ENCODE peak calls at places on chromosome 2, in seven cellular contexts. One of them, this sample, is unnamed.

GRCh38 chr2:110891626-110892025 is 159.3 kb downstream of the ACOXL start:
- DNase-seq in ovary: no peak
- DNase-seq in tibial nerve: no peak
- DNase-seq in sigmoid colon: no peak
- DNase-seq in transverse colon: no peak
- DNase-seq in HepG2: no peak
- DNase-seq in K562: no peak
- DNase-seq in this sample: no peak

GRCh38 chr2:154402138-154402714 is 296.3 kb upstream of the KCNJ3 start:
- DNase-seq in ovary: no peak
- DNase-seq in tibial nerve: no peak
- DNase-seq in sigmoid colon: no peak
- DNase-seq in transverse colon: no peak
- DNase-seq in HepG2: peak; percentile 53
- DNase-seq in K562: no peak
- DNase-seq in this sample: no peak

GRCh38 chr2:28533021-28533420 is 37.2 kb downstream of the PLB1 start:
- DNase-seq in ovary: no peak
- DNase-seq in tibial nerve: no peak
- DNase-seq in sigmoid colon: no peak
- DNase-seq in transverse colon: no peak
- DNase-seq in HepG2: no peak
- DNase-seq in K562: no peak
- DNase-seq in this sample: no peak

GRCh38 chr2:45776160-45776955 is 124.9 kb downstream of the PRKCE start:
- DNase-seq in ovary: no peak
- DNase-seq in tibial nerve: no peak
- DNase-seq in sigmoid colon: no peak
- DNase-seq in transverse colon: no peak
- DNase-seq in HepG2: no peak
- DNase-seq in K562: no peak
- DNase-seq in this sample: no peak

GRCh38 chr2:145184741-145185671 is 665.1 kb upstream of the ZEB2 start:
- DNase-seq in ovary: no peak
- DNase-seq in tibial nerve: no peak
- DNase-seq in sigmoid colon: no peak
- DNase-seq in transverse colon: no peak
- DNase-seq in HepG2: no peak
- DNase-seq in K562: no peak
- DNase-seq in this sample: no peak

GRCh38 chr2:148602918-148603561 is 41.5 kb upstream of the EPC2 start:
- DNase-seq in ovary: no peak
- DNase-seq in tibial nerve: no peak
- DNase-seq in sigmoid colon: no peak
- DNase-seq in transverse colon: no peak
- DNase-seq in HepG2: no peak
- DNase-seq in K562: no peak
- DNase-seq in this sample: no peak

GRCh38 chr2:29949042-29949441 is 27.7 kb upstream of the ALK start:
- DNase-seq in ovary: no peak
- DNase-seq in tibial nerve: no peak
- DNase-seq in sigmoid colon: no peak
- DNase-seq in transverse colon: no peak
- DNase-seq in HepG2: no peak
- DNase-seq in K562: no peak
- DNase-seq in this sample: no peak

GRCh38 chr2:174439323-174439722 is 43.8 kb downstream of the SCRN3 start:
- DNase-seq in ovary: no peak
- DNase-seq in tibial nerve: no peak
- DNase-seq in sigmoid colon: no peak
- DNase-seq in transverse colon: no peak
- DNase-seq in HepG2: no peak
- DNase-seq in K562: no peak
- DNase-seq in this sample: no peak

GRCh38 chr2:182301093-182301492 is 125.7 kb downstream of the PDE1A start:
- DNase-seq in ovary: no peak
- DNase-seq in tibial nerve: no peak
- DNase-seq in sigmoid colon: no peak
- DNase-seq in transverse colon: no peak
- DNase-seq in HepG2: no peak
- DNase-seq in K562: no peak
- DNase-seq in this sample: no peak

GRCh38 chr2:201188449-201188848 is 5.5 kb downstream of the CASP10 start:
- DNase-seq in ovary: no peak
- DNase-seq in tibial nerve: no peak
- DNase-seq in sigmoid colon: no peak
- DNase-seq in transverse colon: no peak
- DNase-seq in HepG2: no peak
- DNase-seq in K562: no peak
- DNase-seq in this sample: no peak

GRCh38 chr2:227973241-227973640 is 101.8 kb downstream of the DAW1 start:
- DNase-seq in ovary: no peak
- DNase-seq in tibial nerve: no peak
- DNase-seq in sigmoid colon: no peak
- DNase-seq in transverse colon: no peak
- DNase-seq in HepG2: no peak
- DNase-seq in K562: no peak
- DNase-seq in this sample: no peak

GRCh38 chr2:96923810-96924774 is 54.2 kb upstream of the SEMA4C start:
- DNase-seq in ovary: no peak
- DNase-seq in tibial nerve: no peak
- DNase-seq in sigmoid colon: no peak
- DNase-seq in transverse colon: no peak
- DNase-seq in HepG2: no peak
- DNase-seq in K562: peak; percentile 93
- DNase-seq in this sample: no peak

GRCh38 chr2:216029416-216030129 is 16.2 kb upstream of the MREG start:
- DNase-seq in ovary: no peak
- DNase-seq in tibial nerve: no peak
- DNase-seq in sigmoid colon: no peak
- DNase-seq in transverse colon: no peak
- DNase-seq in HepG2: no peak
- DNase-seq in K562: no peak
- DNase-seq in this sample: no peak

GRCh38 chr2:238286095-238286494 is 2.3 kb downstream of the PER2 start:
- DNase-seq in ovary: no peak
- DNase-seq in tibial nerve: no peak
- DNase-seq in sigmoid colon: no peak
- DNase-seq in transverse colon: no peak
- DNase-seq in HepG2: no peak
- DNase-seq in K562: no peak
- DNase-seq in this sample: no peak

GRCh38 chr2:189260361-189260761 is 80.8 kb upstream of the COL5A2 start:
- DNase-seq in ovary: no peak
- DNase-seq in tibial nerve: no peak
- DNase-seq in sigmoid colon: no peak
- DNase-seq in transverse colon: no peak
- DNase-seq in HepG2: no peak
- DNase-seq in K562: no peak
- DNase-seq in this sample: no peak

GRCh38 chr2:182416861-182417260 is 10.0 kb downstream of the PDE1A start:
- DNase-seq in ovary: no peak
- DNase-seq in tibial nerve: no peak
- DNase-seq in sigmoid colon: no peak
- DNase-seq in transverse colon: no peak
- DNase-seq in HepG2: no peak
- DNase-seq in K562: no peak
- DNase-seq in this sample: no peak

GRCh38 chr2:214574077-214574775 is 163.4 kb downstream of the VWC2L start:
- DNase-seq in ovary: no peak
- DNase-seq in tibial nerve: no peak
- DNase-seq in sigmoid colon: no peak
- DNase-seq in transverse colon: no peak
- DNase-seq in HepG2: no peak
- DNase-seq in K562: no peak
- DNase-seq in this sample: no peak

GRCh38 chr2:191678437-191679110 is 638 bp downstream of the NABP1 start:
- DNase-seq in ovary: peak; percentile 76
- DNase-seq in tibial nerve: peak; percentile 47
- DNase-seq in sigmoid colon: peak; percentile 78
- DNase-seq in transverse colon: peak; percentile 77
- DNase-seq in HepG2: peak; percentile 36
- DNase-seq in K562: peak; percentile 85
- DNase-seq in this sample: peak; percentile 88

GRCh38 chr2:169232551-169233154 is 129.7 kb downstream of the LRP2 start:
- DNase-seq in ovary: no peak
- DNase-seq in tibial nerve: no peak
- DNase-seq in sigmoid colon: no peak
- DNase-seq in transverse colon: no peak
- DNase-seq in HepG2: no peak
- DNase-seq in K562: no peak
- DNase-seq in this sample: no peak

GRCh38 chr2:160963957-160964356 is 196.3 kb upstream of the TANK start:
- DNase-seq in ovary: no peak
- DNase-seq in tibial nerve: no peak
- DNase-seq in sigmoid colon: no peak
- DNase-seq in transverse colon: no peak
- DNase-seq in HepG2: no peak
- DNase-seq in K562: no peak
- DNase-seq in this sample: no peak

GRCh38 chr2:160970052-160970846 is 190.0 kb upstream of the TANK start:
- DNase-seq in ovary: no peak
- DNase-seq in tibial nerve: no peak
- DNase-seq in sigmoid colon: no peak
- DNase-seq in transverse colon: peak; percentile 28
- DNase-seq in HepG2: peak; percentile 80
- DNase-seq in K562: peak; percentile 30
- DNase-seq in this sample: no peak

GRCh38 chr2:160973991-160974390 is 186.2 kb upstream of the TANK start:
- DNase-seq in ovary: no peak
- DNase-seq in tibial nerve: no peak
- DNase-seq in sigmoid colon: no peak
- DNase-seq in transverse colon: no peak
- DNase-seq in HepG2: no peak
- DNase-seq in K562: no peak
- DNase-seq in this sample: no peak

GRCh38 chr2:160967523-160967922 is 192.7 kb upstream of the TANK start:
- DNase-seq in ovary: no peak
- DNase-seq in tibial nerve: no peak
- DNase-seq in sigmoid colon: no peak
- DNase-seq in transverse colon: no peak
- DNase-seq in HepG2: no peak
- DNase-seq in K562: no peak
- DNase-seq in this sample: no peak

DNA sequence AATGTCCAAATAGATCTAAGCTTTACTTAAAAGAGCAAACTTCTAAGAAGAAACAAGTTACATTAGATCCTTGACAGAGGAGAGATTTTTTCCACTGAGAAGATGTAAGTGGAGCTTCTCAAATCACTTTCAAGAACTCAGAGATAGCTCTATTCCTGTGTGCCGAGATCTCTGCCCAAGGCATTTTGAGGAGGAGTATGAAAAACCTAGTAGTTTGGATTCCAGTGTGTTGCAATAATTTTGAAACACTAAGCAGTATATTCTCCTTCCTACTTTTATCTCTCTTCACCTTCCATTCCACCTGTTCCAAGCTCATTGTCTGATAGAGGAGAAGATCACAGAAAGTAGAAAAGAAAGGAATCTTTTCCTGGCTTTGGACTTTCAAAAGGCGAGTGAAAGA is 192.0 kb upstream of the TANK start:
- DNase-seq in ovary: no peak
- DNase-seq in tibial nerve: no peak
- DNase-seq in sigmoid colon: no peak
- DNase-seq in transverse colon: no peak
- DNase-seq in HepG2: no peak
- DNase-seq in K562: no peak
- DNase-seq in this sample: no peak
- TF ChIP-seq POLR2A in ovary: no peak
- TF ChIP-seq POLR2A in tibial nerve: no peak
- TF ChIP-seq POLR2A in sigmoid colon: no peak
- TF ChIP-seq POLR2A in transverse colon: no peak
- TF ChIP-seq POLR2A in HepG2: no peak
- TF ChIP-seq POLR2A in K562: no peak
- TF ChIP-seq POLR2A in this sample: no peak

DNA sequence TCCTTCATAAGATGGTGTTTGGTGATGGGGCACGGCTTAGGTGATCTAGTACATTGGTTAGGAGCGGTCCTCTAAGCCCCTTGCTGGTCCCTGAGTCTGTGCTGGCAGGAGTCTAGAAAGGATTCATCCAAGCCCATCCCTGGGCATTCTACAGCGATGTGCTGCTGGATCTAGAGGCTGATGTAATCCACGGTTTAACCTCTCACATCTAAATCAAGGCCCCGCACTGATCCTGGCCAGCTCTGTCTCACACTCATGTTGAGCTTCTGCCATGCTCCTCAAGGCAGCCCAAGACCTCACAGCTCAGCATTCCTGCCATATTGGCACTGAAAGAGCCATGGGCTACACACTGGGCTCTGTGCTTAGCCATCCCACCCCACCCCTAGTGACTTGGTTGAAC is 664.8 kb downstream of the STK39 start:
- DNase-seq in ovary: no peak
- DNase-seq in tibial nerve: no peak
- DNase-seq in sigmoid colon: no peak
- DNase-seq in transverse colon: no peak
- DNase-seq in HepG2: no peak
- DNase-seq in K562: no peak
- DNase-seq in this sample: no peak
- TF ChIP-seq EP300 in ovary: no peak
- TF ChIP-seq EP300 in tibial nerve: no peak
- TF ChIP-seq EP300 in sigmoid colon: no peak
- TF ChIP-seq EP300 in transverse colon: no peak
- TF ChIP-seq EP300 in HepG2: no peak
- TF ChIP-seq EP300 in K562: no peak
- TF ChIP-seq EP300 in this sample: no peak

DNA sequence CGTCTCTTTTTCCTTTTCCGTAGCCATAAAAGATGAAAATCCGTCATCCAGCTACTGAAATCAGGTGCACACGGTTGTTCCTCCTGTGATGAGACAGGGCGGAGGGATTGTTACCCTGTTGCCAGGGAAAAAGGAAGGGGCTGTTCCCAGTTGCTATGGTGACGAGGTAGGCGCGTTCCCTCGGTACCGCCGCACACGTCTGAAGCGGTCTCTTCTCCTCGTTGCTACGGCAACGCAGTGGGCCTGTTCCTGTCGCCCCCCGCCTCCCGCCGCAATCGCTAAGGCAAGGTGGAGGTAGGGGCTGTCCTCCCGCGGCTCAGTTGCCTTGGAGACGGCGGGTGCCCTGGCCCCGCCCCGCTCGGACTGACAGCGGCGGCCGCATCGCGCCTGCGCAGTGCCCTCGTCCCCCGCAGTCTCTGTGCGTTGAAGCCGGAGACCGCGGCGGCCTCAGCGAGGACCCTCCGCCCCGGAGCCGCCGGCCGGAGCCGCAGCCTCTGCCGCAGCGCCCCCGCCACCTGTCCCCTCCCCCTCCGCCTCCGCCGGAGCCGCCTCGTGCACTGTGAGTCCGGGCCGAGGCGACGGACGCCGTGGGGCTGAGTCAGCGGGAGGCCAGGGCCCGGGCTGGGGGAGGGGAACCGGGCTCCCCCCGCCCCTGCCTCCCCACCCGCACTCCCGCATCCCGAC is at the start of gene MAPRE3:
- DNase-seq in ovary: peak; percentile 90
- DNase-seq in tibial nerve: peak; percentile 68
- DNase-seq in sigmoid colon: peak; percentile 88
- DNase-seq in transverse colon: peak; percentile 86
- DNase-seq in HepG2: peak; percentile 51
- DNase-seq in K562: peak; percentile 86
- DNase-seq in this sample: peak; percentile 97
- H3K27me3 ChIP-seq in ovary: no peaks in the 10 kb centered on the region
- H3K27me3 ChIP-seq in tibial nerve: no peaks in the 10 kb centered on the region
- H3K27me3 ChIP-seq in sigmoid colon: no peaks in the 10 kb centered on the region
- H3K27me3 ChIP-seq in transverse colon: no peaks in the 10 kb centered on the region
- H3K27me3 ChIP-seq in HepG2: peaks cover 56% of the 10 kb centered on the region
- H3K27me3 ChIP-seq in K562: peaks cover 5% of the 10 kb centered on the region
- H3K27me3 ChIP-seq in this sample: no peaks in the 10 kb centered on the region

GRCh38 chr2:226835796-226836547 is at the start of gene RHBDD1:
- DNase-seq in ovary: peak; percentile 96
- DNase-seq in tibial nerve: peak; percentile 81
- DNase-seq in sigmoid colon: peak; percentile 97
- DNase-seq in transverse colon: peak; percentile 96
- DNase-seq in HepG2: peak; percentile 62
- DNase-seq in K562: peak; percentile 95
- DNase-seq in this sample: peak; percentile 93
- TF ChIP-seq POLR2A in ovary: peak; percentile 84
- TF ChIP-seq POLR2A in tibial nerve: peak; percentile 87
- TF ChIP-seq POLR2A in sigmoid colon: peak; percentile 88
- TF ChIP-seq POLR2A in transverse colon: peak; percentile 95
- TF ChIP-seq POLR2A in HepG2: peak; percentile 77
- TF ChIP-seq POLR2A in K562: peak; percentile 88
- TF ChIP-seq POLR2A in this sample: peak; percentile 90

This sample was measured in upper lobe of left lung.